ENCODE peak calls at places on chromosomes 12 and 14, in five cellular contexts. A is Panc1, N is adipocyte, T is GM06990, B is keratinocyte. Y is an unnamed sample.

GRCh38 chr12:2261708-2262107 is 208.9 kb downstream of the CACNA1C start:
- DNase-seq in A (no peak), N (no peak), T (no peak), B (no peak), Y (no peak)

GRCh38 chr14:68958553-68958952 is 20.5 kb downstream of the ACTN1 start:
- DNase-seq in A (no peak), N (no peak), T (no peak), B (no peak), Y (no peak)

GRCh38 chr12:12008232-12008850 is 62.4 kb upstream of the BCL2L14 start:
- DNase-seq in A (no peak), N (no peak), T (peak; percentile 55), B (no peak), Y (no peak)

GRCh38 chr12:66092559-66093269 is 37.8 kb downstream of the LLPH start:
- DNase-seq in A (no peak), N (peak; percentile 67), T (no peak), B (no peak), Y (no peak)

GRCh38 chr12:61452076-61452475 is 808.1 kb upstream of the USP15 start:
- DNase-seq in A (no peak), N (no peak), T (no peak), B (no peak), Y (no peak)

GRCh38 chr12:124742111-124742510 is 121.6 kb downstream of the SCARB1 start:
- DNase-seq in A (no peak), N (no peak), T (no peak), B (no peak), Y (no peak)

GRCh38 chr14:65414961-65415589 is 2.5 kb downstream of the FUT8 start:
- DNase-seq in A (no peak), N (peak; percentile 83), T (no peak), B (no peak), Y (no peak)

GRCh38 chr12:88876867-88877266 is 296.6 kb upstream of the KITLG start:
- DNase-seq in A (no peak), N (no peak), T (no peak), B (no peak), Y (no peak)

GRCh38 chr14:24307575-24308341 is at the start of gene CIDEB:
- DNase-seq in A (peak; percentile 33), N (peak; percentile 84), T (no peak), B (no peak), Y (no peak)

GRCh38 chr14:103185051-103186027 is 62.1 kb downstream of the TNFAIP2 start:
- DNase-seq in A (peak; percentile 32), N (peak; percentile 74), T (no peak), B (peak; percentile 40), Y (peak; percentile 26)

GRCh38 chr14:71250347-71250746 is 343.1 kb downstream of the PCNX1 start:
- DNase-seq in A (no peak), N (no peak), T (no peak), B (no peak), Y (no peak)

GRCh38 chr12:76878045-76878898 is 547 bp downstream of the CSRP2 start:
- DNase-seq in A (no peak), N (peak; percentile 82), T (peak; percentile 8), B (no peak), Y (no peak)

GRCh38 chr12:19263666-19264065 is 134.1 kb downstream of the PLEKHA5 start:
- DNase-seq in A (no peak), N (no peak), T (no peak), B (no peak), Y (no peak)

GRCh38 chr14:49581961-49582210 is 4.3 kb downstream of the RPS29 start:
- DNase-seq in A (no peak), N (no peak), T (no peak), B (no peak), Y (no peak)

GRCh38 chr12:72278894-72279293 is 6.7 kb downstream of the TRHDE start:
- DNase-seq in A (no peak), N (no peak), T (no peak), B (no peak), Y (no peak)

GRCh38 chr12:83823386-83824045 is 1089.1 kb downstream of the SLC6A15 start:
- DNase-seq in A (peak; percentile 15), N (no peak), T (no peak), B (no peak), Y (no peak)

GRCh38 chr12:84694111-84694510 is 218.5 kb downstream of the SLC6A15 start:
- DNase-seq in A (no peak), N (no peak), T (no peak), B (no peak), Y (no peak)

GRCh38 chr14:94048676-94049624 is 22.8 kb downstream of the OTUB2 start:
- DNase-seq in A (no peak), N (no peak), T (no peak), B (no peak), Y (peak; percentile 52)

GRCh38 chr12:26226629-26227375 is 31.4 kb downstream of the SSPN start:
- DNase-seq in A (no peak), N (peak; percentile 60), T (peak; percentile 15), B (no peak), Y (no peak)

GRCh38 chr12:112375105-112375504 is 7.1 kb downstream of the HECTD4 start:
- DNase-seq in A (no peak), N (no peak), T (no peak), B (no peak), Y (no peak)

GRCh38 chr12:3189282-3189681 is 112.1 kb downstream of the TSPAN9 start:
- DNase-seq in A (no peak), N (no peak), T (no peak), B (no peak), Y (no peak)

GRCh38 chr14:57317248-57317833 is 48.6 kb downstream of the AP5M1 start:
- DNase-seq in A (peak; percentile 43), N (peak; percentile 92), T (peak; percentile 8), B (peak; percentile 21), Y (no peak)

GRCh38 chr12:98208846-98209245 is 306.5 kb upstream of the TMPO start:
- DNase-seq in A (no peak), N (no peak), T (no peak), B (no peak), Y (no peak)

GRCh38 chr12:64083285-64084210 is 138.5 kb downstream of the KICS2 start:
- DNase-seq in A (no peak), N (peak; percentile 94), T (no peak), B (no peak), Y (no peak)

GRCh38 chr14:24848427-24848826 is 201.5 kb downstream of the STXBP6 start:
- DNase-seq in A (no peak), N (peak; percentile 89), T (no peak), B (no peak), Y (no peak)

GRCh38 chr12:52258335-52258901 is 16.0 kb upstream of the KRT86 start:
- DNase-seq in A (no peak), N (peak; percentile 30), T (no peak), B (no peak), Y (no peak)

GRCh38 chr14:101230851-101231550 is 327.5 kb upstream of the RTL1 start:
- DNase-seq in A (no peak), N (no peak), T (no peak), B (no peak), Y (no peak)

GRCh38 chr12:64053117-64053516 is 169.0 kb downstream of the KICS2 start:
- DNase-seq in A (no peak), N (no peak), T (no peak), B (no peak), Y (no peak)

GRCh38 chr14:98743536-98743935 is 528.5 kb downstream of the BCL11B start:
- DNase-seq in A (no peak), N (no peak), T (no peak), B (no peak), Y (no peak)

GRCh38 chr12:104680506-104680905 is 223.8 kb downstream of the CHST11 start:
- DNase-seq in A (no peak), N (no peak), T (no peak), B (no peak), Y (no peak)

GRCh38 chr12:104681012-104681690 is 224.4 kb downstream of the CHST11 start:
- DNase-seq in A (no peak), N (no peak), T (no peak), B (no peak), Y (no peak)

GRCh38 chr12:104682790-104683279 is 226.1 kb downstream of the CHST11 start:
- DNase-seq in A (no peak), N (no peak), T (no peak), B (no peak), Y (no peak)

GRCh38 chr12:104677441-104678089 is 220.8 kb downstream of the CHST11 start:
- DNase-seq in A (no peak), N (no peak), T (no peak), B (peak; percentile 13), Y (no peak)

DNA sequence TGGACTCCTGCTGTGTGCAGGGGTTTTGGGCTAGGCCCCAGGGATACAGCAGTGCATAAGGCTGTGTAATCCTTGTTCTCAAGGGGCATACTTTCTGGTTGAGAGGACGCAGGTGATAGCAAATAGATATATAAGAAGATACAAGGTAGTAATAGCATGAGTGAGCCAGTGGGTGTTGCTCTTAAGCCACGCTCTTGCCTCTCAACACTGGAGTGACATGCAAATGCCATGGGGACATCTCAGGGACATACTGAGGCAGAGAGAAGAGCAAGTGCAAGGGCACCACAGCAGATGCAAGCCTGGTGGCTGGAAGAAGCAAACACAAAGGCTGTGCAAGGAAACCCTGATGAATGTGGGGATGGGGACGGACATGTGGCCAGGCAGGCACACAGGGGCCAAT is 223.3 kb downstream of the CHST11 start:
- DNase-seq in A (no peak), N (no peak), T (no peak), B (no peak), Y (no peak)
- H3K4me3 ChIP-seq in A (no peak overlapping the region), N (no peak overlapping the region), T (no peak overlapping the region), B (no peak overlapping the region), Y (no peak overlapping the region)

DNA sequence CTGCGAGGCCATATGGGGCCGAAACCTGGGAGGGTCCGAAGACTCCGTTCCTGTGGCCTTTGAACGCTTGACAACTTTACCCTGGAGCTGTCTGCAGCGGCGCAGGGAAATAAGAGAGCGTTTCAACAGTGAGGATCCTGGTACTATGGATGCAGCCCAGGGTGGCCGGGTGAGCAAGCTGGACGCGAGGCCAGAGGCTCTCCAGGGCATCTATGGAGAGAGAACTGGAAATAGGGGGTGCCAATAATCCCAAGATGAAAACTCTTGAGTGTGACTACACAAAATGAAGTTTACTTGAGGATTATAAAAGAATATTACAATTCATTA is 1.1 kb upstream of the ABCC9 start:
- DNase-seq in A (no peak), N (no peak), T (no peak), B (no peak), Y (no peak)
- H3K4me3 ChIP-seq in A (no peak overlapping the region), N (peak overlapping the region; percentile 84), T (no peak overlapping the region), B (no peak overlapping the region), Y (peak overlapping the region; percentile 77)

GRCh38 chr12:131963381-131963780 is 13.6 kb downstream of the EP400 start:
- DNase-seq in A (no peak), N (no peak), T (no peak), B (no peak), Y (no peak)
- H3K4me3 ChIP-seq in A (no peak overlapping the region), N (no peak overlapping the region), T (no peak overlapping the region), B (no peak overlapping the region), Y (no peak overlapping the region)

GRCh38 chr14:60859525-60859924 is 121.4 kb downstream of the TRMT5 start:
- DNase-seq in A (no peak), N (peak; percentile 51), T (no peak), B (no peak), Y (no peak)

GRCh38 chr14:60865378-60866127 is 115.3 kb downstream of the TRMT5 start:
- DNase-seq in A (no peak), N (peak; percentile 35), T (no peak), B (no peak), Y (no peak)

GRCh38 chr14:60862283-60862682 is 118.6 kb downstream of the TRMT5 start:
- DNase-seq in A (no peak), N (peak; percentile 74), T (no peak), B (no peak), Y (no peak)

GRCh38 chr14:60863251-60863650 is 117.6 kb downstream of the TRMT5 start:
- DNase-seq in A (no peak), N (no peak), T (no peak), B (no peak), Y (no peak)

GRCh38 chr14:60861545-60862147 is 119.2 kb downstream of the TRMT5 start:
- DNase-seq in A (no peak), N (no peak), T (no peak), B (no peak), Y (no peak)
- H3K4me3 ChIP-seq in A (no peak overlapping the region), N (no peak overlapping the region), T (no peak overlapping the region), B (no peak overlapping the region), Y (no peak overlapping the region)